ENCODE peak calls at places on chromosomes 12 and 14, in four cellular contexts. D, E, R and I are unnamed samples.

GRCh38 chr12:108302471-108303311 is 36.4 kb downstream of the CMKLR1 start:
- DNase-seq in D (peak), E (no peak), R (no peak), I (peak)

GRCh38 chr12:96500686-96501085 is 11.3 kb downstream of the CFAP54 start:
- DNase-seq in D (no peak), E (no peak), R (no peak), I (no peak)

GRCh38 chr14:64845878-64846277 is 33.8 kb downstream of the SPTB start:
- DNase-seq in D (no peak), E (no peak), R (no peak), I (no peak)

GRCh38 chr12:69987453-69988102 is 162.6 kb downstream of the MYRFL start:
- DNase-seq in D (peak), E (no peak), R (no peak), I (no peak)

GRCh38 chr14:79342942-79343341 is 868.4 kb downstream of the DIO2 start:
- DNase-seq in D (no peak), E (no peak), R (no peak), I (no peak)

GRCh38 chr12:129459886-129460285 is 443.9 kb downstream of the TMEM132D start:
- DNase-seq in D (no peak), E (no peak), R (no peak), I (no peak)

GRCh38 chr14:83594874-83595273 is 1935.1 kb upstream of the FLRT2 start:
- DNase-seq in D (no peak), E (no peak), R (no peak), I (peak)

GRCh38 chr12:108133482-108133881 is 4.4 kb downstream of the WSCD2 start:
- DNase-seq in D (no peak), E (no peak), R (no peak), I (no peak)

GRCh38 chr12:1737643-1738286 is 46.9 kb downstream of the ADIPOR2 start:
- DNase-seq in D (no peak), E (no peak), R (no peak), I (no peak)

GRCh38 chr12:2125651-2126050 is 72.9 kb downstream of the CACNA1C start:
- DNase-seq in D (no peak), E (no peak), R (no peak), I (no peak)

GRCh38 chr12:89259831-89260230 is 92.5 kb downstream of the DUSP6 start:
- DNase-seq in D (no peak), E (no peak), R (no peak), I (no peak)

GRCh38 chr14:22598896-22599244 is 770 bp downstream of the ABHD4 start:
- DNase-seq in D (peak), E (no peak), R (peak), I (no peak)

GRCh38 chr14:61929651-61930050 is 167.4 kb downstream of the SNAPC1 start:
- DNase-seq in D (no peak), E (no peak), R (no peak), I (no peak)

GRCh38 chr12:62893276-62893675 is 41.7 kb downstream of the PPM1H start:
- DNase-seq in D (no peak), E (no peak), R (no peak), I (no peak)

GRCh38 chr12:7131502-7131866 is 1.3 kb downstream of the CLSTN3 start:
- DNase-seq in D (no peak), E (no peak), R (no peak), I (no peak)

GRCh38 chr12:52837781-52838736 is 3.9 kb upstream of the KRT79 start:
- DNase-seq in D (no peak), E (no peak), R (no peak), I (no peak)

GRCh38 chr14:25056688-25057078 is 6.7 kb upstream of the STXBP6 start:
- DNase-seq in D (no peak), E (no peak), R (no peak), I (no peak)

GRCh38 chr12:106247731-106248176 is at the start of gene CKAP4:
- DNase-seq in D (peak), E (no peak), R (peak), I (peak)

GRCh38 chr12:6145584-6145983 is 21.1 kb upstream of the VWF start:
- DNase-seq in D (no peak), E (no peak), R (no peak), I (no peak)

GRCh38 chr12:105409881-105410471 is 79.5 kb downstream of the C12orf75 start:
- DNase-seq in D (no peak), E (no peak), R (no peak), I (no peak)

GRCh38 chr14:29895591-29896043 is 32.0 kb downstream of the PRKD1 start:
- DNase-seq in D (no peak), E (no peak), R (no peak), I (no peak)

GRCh38 chr14:100536721-100537700 is 50.2 kb downstream of the BEGAIN start:
- DNase-seq in D (no peak), E (no peak), R (no peak), I (peak)

GRCh38 chr12:23596568-23596967 is 352.9 kb downstream of the SOX5 start:
- DNase-seq in D (no peak), E (no peak), R (no peak), I (no peak)

GRCh38 chr14:34363733-34364134 is 98.3 kb downstream of the SPTSSA start:
- DNase-seq in D (no peak), E (no peak), R (no peak), I (no peak)

GRCh38 chr12:22624573-22624907 is 431 bp upstream of the ETNK1 start:
- DNase-seq in D (no peak), E (no peak), R (no peak), I (no peak)

GRCh38 chr14:101193126-101193844 is 289.8 kb upstream of the RTL1 start:
- DNase-seq in D (no peak), E (no peak), R (no peak), I (no peak)

GRCh38 chr12:110107369-110108281 is 16.5 kb upstream of the IFT81 start:
- DNase-seq in D (peak), E (no peak), R (no peak), I (no peak)

GRCh38 chr12:93813972-93814821 is 137.0 kb downstream of the CRADD start:
- DNase-seq in D (peak), E (no peak), R (peak), I (no peak)

GRCh38 chr12:107478881-107479280 is 206.7 kb upstream of the PWP1 start:
- DNase-seq in D (no peak), E (no peak), R (no peak), I (no peak)

GRCh38 chr14:92886337-92886736 is 36.6 kb upstream of the CHGA start:
- DNase-seq in D (no peak), E (no peak), R (no peak), I (no peak)

GRCh38 chr12:132429932-132430643 is 59.9 kb upstream of the FBRSL1 start:
- DNase-seq in D (no peak), E (no peak), R (peak), I (peak)

GRCh38 chr12:81610955-81611889 is 147.9 kb downstream of the PPFIA2 start:
- DNase-seq in D (peak), E (no peak), R (no peak), I (peak)

GRCh38 chr14:32078794-32079663 is 1.9 kb downstream of the ARHGAP5 start:
- DNase-seq in D (peak), E (no peak), R (no peak), I (no peak)

GRCh38 chr14:53613404-53614253 is 343.0 kb downstream of the BMP4 start:
- DNase-seq in D (peak), E (peak), R (no peak), I (no peak)

GRCh38 chr12:93954160-93955112 is 193.9 kb upstream of the PLXNC1 start:
- DNase-seq in D (no peak), E (no peak), R (no peak), I (no peak)

GRCh38 chr12:69108024-69108423 is 131.3 kb upstream of the CPSF6 start:
- DNase-seq in D (no peak), E (no peak), R (no peak), I (no peak)

GRCh38 chr12:51390457-51391046 is 654 bp downstream of the GALNT6 start:
- DNase-seq in D (no peak), E (no peak), R (no peak), I (no peak)

GRCh38 chr12:51388826-51389225 is 2.4 kb downstream of the GALNT6 start:
- DNase-seq in D (no peak), E (no peak), R (no peak), I (no peak)

GRCh38 chr12:51391047-51391837 is at the start of gene GALNT6:
- DNase-seq in D (no peak), E (no peak), R (peak), I (peak)

GRCh38 chr12:51388066-51388799 is 3.0 kb downstream of the GALNT6 start:
- DNase-seq in D (no peak), E (no peak), R (peak), I (no peak)

DNA sequence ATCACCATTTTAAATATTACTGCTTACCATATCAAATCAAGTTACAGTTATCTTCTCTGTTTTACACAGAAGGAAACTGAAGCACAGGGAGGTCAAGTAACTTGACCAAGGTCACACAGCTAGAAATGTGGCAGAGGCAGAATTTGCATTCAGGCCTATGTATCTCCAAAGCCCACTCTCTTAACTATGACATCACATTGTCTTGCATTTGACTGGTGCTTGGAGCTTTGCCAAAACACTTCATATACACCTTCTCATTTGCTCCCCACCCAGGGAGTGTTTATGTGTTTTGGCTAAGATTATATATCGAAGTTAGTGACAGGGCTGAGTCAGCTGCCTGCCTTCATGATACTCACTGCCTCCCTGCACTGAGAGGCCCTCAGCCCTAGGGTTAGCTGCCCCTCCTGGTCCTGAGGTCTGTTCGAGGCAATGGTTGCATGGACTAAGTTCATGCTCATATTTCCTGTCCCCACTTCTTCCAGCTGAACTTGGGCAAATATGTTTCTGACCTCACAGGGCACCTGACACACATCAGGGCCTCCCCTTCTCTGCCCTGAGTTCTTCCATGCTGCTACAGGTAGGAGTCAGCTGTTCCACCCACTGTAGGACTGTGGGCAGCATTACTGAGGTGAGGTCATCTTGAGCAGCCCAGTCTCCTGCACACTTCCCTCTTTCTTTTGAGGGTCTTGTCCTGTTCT is 1.8 kb downstream of the GALNT6 start:
- DNase-seq in D (no peak), E (no peak), R (peak), I (no peak)
- TF ChIP-seq CREM in D (no peak), E (no peak), R (peak), I (no peak)

GRCh38 chr14:89349196-89350008 is 67.6 kb downstream of the FOXN3 start:
- DNase-seq in D (no peak), E (no peak), R (no peak), I (peak)
- TF ChIP-seq CBFB in D (no peak), E (no peak), R (no peak), I (no peak)

DNA sequence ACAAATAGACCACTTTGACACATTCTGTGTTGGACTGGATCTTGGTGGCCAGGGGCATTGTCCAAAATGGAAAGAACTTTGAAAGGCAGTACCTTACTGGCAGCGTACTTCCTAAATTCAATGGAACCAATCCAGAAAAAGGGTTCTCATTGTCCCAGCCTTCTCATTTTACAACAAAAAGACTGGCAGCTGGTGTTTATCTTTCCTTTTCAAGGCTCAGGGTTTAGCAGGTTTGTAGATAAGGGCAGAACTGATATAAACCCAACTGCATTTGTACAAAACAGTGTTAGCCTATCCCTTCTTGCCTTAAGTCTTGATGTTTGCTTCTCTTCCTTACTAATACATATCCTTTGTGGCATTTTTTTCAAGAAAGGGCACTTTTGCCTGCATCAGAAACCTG is 7.7 kb downstream of the THAP2 start:
- DNase-seq in D (no peak), E (no peak), R (peak), I (no peak)
- TF ChIP-seq CREM in D (no peak), E (no peak), R (peak), I (no peak)

GRCh38 chr14:68789002-68789797 is 3.7 kb downstream of the ZFP36L1 start:
- DNase-seq in D (peak), E (no peak), R (peak), I (peak)
- TF ChIP-seq CBFB in D (no peak), E (no peak), R (no peak), I (no peak)

GRCh38 chr14:94058674-94059138 is 22.3 kb downstream of the DDX24 start:
- DNase-seq in D (peak), E (no peak), R (no peak), I (no peak)
- TF ChIP-seq CREM in D (no peak), E (no peak), R (no peak), I (no peak)

GRCh38 chr12:42298887-42299286 is 27.0 kb downstream of the ZCRB1 start:
- DNase-seq in D (peak), E (no peak), R (no peak), I (no peak)

GRCh38 chr12:42296503-42297109 is 29.3 kb downstream of the ZCRB1 start:
- DNase-seq in D (peak), E (no peak), R (peak), I (no peak)

DNA sequence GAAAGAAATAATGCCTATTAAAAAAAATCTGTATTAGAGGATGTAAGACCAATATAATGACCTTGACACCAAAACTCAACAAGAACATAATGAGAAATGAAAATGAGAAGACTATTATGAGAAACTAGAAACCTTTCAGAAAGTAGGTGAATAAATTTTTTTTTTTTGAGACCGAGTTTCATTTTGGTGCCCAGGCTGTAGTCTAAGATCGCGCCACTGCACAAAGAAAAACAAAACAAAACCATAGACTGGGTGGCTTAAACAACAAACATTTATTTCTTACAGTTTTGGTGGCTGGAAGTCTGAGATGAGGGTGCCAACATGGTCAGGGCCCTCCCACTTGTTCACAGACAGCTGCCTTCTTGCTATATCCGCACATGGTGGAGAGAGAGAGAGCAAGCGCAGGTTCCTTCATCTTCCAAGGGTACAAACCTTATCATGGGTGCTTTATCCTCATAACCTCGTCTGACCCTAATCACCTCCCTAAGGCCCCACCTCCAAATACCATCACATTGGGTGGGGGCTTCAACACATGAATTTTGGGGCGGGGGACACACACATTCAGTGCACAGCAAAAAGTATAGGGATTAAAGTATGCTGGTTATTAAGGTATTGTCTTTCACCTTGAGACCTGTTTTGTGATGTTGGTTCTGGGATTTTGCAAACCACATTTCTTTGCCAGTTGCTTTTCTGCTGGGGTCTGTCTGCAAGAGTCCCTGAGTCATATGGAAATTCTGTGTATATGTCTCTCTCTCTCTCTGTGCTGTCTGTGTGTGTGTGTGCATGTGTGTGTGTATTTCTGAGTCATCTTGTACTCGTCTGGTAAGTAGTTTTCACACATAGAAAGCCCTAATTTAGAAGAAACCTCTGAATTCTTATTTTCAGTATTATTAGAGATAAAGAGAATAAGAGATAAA is 26.2 kb downstream of the ZCRB1 start:
- DNase-seq in D (no peak), E (peak), R (no peak), I (no peak)
- TF ChIP-seq CBFB in D (no peak), E (peak), R (no peak), I (no peak)

GRCh38 chr14:75647650-75648049 is 13.0 kb downstream of the ERG28 start:
- DNase-seq in D (no peak), E (no peak), R (no peak), I (no peak)

GRCh38 chr14:75648066-75648838 is 12.4 kb downstream of the ERG28 start:
- DNase-seq in D (peak), E (no peak), R (no peak), I (no peak)

GRCh38 chr14:75646762-75647161 is 13.9 kb downstream of the ERG28 start:
- DNase-seq in D (peak), E (no peak), R (no peak), I (no peak)

GRCh38 chr14:75643985-75644384 is 16.7 kb downstream of the ERG28 start:
- DNase-seq in D (peak), E (no peak), R (no peak), I (no peak)

DNA sequence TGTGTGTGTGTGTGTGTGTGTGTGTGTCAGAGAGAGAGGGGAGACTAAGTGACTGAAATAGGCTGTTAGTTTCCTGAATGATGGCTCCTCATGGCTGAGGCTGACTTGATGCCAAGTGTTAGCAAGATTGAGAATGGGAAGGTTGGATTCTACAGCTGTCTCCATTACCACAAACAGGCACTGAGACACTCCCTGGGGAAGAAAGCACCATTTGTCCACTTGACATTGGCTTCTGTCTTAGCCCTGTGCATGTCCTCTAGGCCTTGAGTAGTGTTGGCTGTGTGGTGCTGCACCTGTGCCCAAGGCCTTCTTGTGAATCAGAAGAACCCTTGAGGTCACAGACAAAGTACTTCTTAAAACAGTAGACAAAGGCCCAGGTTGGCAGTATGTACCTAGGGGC is 15.6 kb downstream of the ERG28 start:
- DNase-seq in D (no peak), E (no peak), R (no peak), I (no peak)
- TF ChIP-seq CREM in D (no peak), E (no peak), R (no peak), I (no peak)